ENCODE peak calls at places on chromosomes 12 and 14, in four cellular contexts. W is PC-3, Q is mammary epithelial cell, A is heart left ventricle. E is an unnamed sample.

GRCh38 chr12:127588224-127588623 is 678.7 kb upstream of the TMEM132C start:
- DNase-seq in Q (peak), A (no peak), W (peak), E (no peak)

GRCh38 chr12:46303039-46303666 is 34.3 kb upstream of the SLC38A1 start:
- DNase-seq in A (no peak), W (peak), Q (peak), E (peak)

GRCh38 chr14:97021001-97021400 is 223.8 kb downstream of the VRK1 start:
- DNase-seq in W (no peak), Q (no peak), A (no peak), E (no peak)

GRCh38 chr14:58749066-58749669 is 111.4 kb downstream of the DACT1 start:
- DNase-seq in Q (peak), W (peak), A (no peak), E (peak)

GRCh38 chr12:58809064-58809607 is 111.2 kb downstream of the LRIG3 start:
- DNase-seq in W (no peak), A (no peak), Q (no peak), E (no peak)

GRCh38 chr14:52834440-52834842 is 43.0 kb upstream of the GNPNAT1 start:
- DNase-seq in Q (peak), W (peak), A (no peak), E (peak)

GRCh38 chr12:65740506-65740872 is 83.8 kb upstream of the HMGA2 start:
- DNase-seq in Q (no peak), A (no peak), W (no peak), E (no peak)

GRCh38 chr14:61387076-61387475 is 65.7 kb downstream of the PRKCH start:
- DNase-seq in Q (no peak), W (no peak), A (no peak), E (no peak)

GRCh38 chr12:111069886-111070285 is 149.5 kb upstream of the MYL2 start:
- DNase-seq in W (no peak), Q (no peak), A (no peak), E (no peak)

GRCh38 chr14:93132472-93133065 is 16.8 kb upstream of the ITPK1 start:
- DNase-seq in Q (no peak), A (peak), W (peak), E (no peak)

GRCh38 chr12:97752129-97752528 is 289.5 kb downstream of the RMST start:
- DNase-seq in W (peak), Q (peak), A (no peak), E (no peak)

GRCh38 chr14:104005489-104005888 is 63.2 kb upstream of the RD3L start:
- DNase-seq in A (no peak), W (no peak), Q (no peak), E (no peak)

GRCh38 chr14:23443411-23443812 is 8.0 kb upstream of the MYH7 start:
- DNase-seq in A (peak), Q (no peak), W (no peak), E (no peak)

GRCh38 chr12:1444142-1444516 is 150.3 kb downstream of the FBXL14 start:
- DNase-seq in Q (no peak), W (no peak), A (no peak), E (no peak)

GRCh38 chr14:80992580-80992979 is 37.2 kb downstream of the TSHR start:
- DNase-seq in W (no peak), Q (no peak), A (no peak), E (no peak)

GRCh38 chr12:112422531-112422930 is 3.8 kb downstream of the PTPN11 start:
- DNase-seq in W (no peak), A (no peak), Q (no peak), E (no peak)

GRCh38 chr14:96514694-96515093 is 12.5 kb downstream of the PAPOLA start:
- DNase-seq in W (no peak), Q (no peak), A (no peak), E (no peak)

GRCh38 chr12:115149685-115150378 is 465.9 kb upstream of the TBX3 start:
- DNase-seq in Q (peak), A (no peak), W (peak), E (peak)

GRCh38 chr14:43503508-43503907 is 1003.6 kb downstream of the FSCB start:
- DNase-seq in Q (no peak), A (no peak), W (peak), E (peak)

GRCh38 chr12:52710744-52711143 is 7.4 kb upstream of the KRT77 start:
- DNase-seq in W (no peak), A (no peak), Q (no peak), E (no peak)

GRCh38 chr14:29896354-29896768 is 31.3 kb downstream of the PRKD1 start:
- DNase-seq in A (no peak), Q (no peak), W (peak), E (no peak)

GRCh38 chr14:89617471-89618291 is 200.6 kb upstream of the FOXN3 start:
- DNase-seq in Q (no peak), A (no peak), W (peak), E (peak)

GRCh38 chr14:65243766-65244442 is 141.6 kb upstream of the MAX start:
- DNase-seq in W (peak), Q (no peak), A (no peak), E (peak)

GRCh38 chr14:37889087-37889486 is 293.7 kb downstream of the TTC6 start:
- DNase-seq in W (no peak), Q (no peak), A (peak), E (no peak)

GRCh38 chr14:75542585-75543091 is 20.4 kb downstream of the BATF start:
- DNase-seq in W (no peak), A (peak), Q (no peak), E (no peak)

GRCh38 chr12:28766398-28766797 is 382.7 kb upstream of the FAR2 start:
- DNase-seq in Q (no peak), W (no peak), A (no peak), E (no peak)

GRCh38 chr12:123898673-123899072 is 74.0 kb downstream of the CCDC92 start:
- DNase-seq in Q (no peak), A (no peak), W (no peak), E (no peak)

GRCh38 chr12:52903855-52904508 is 894 bp downstream of the KRT8 start:
- DNase-seq in A (peak), Q (peak), W (peak), E (no peak)

GRCh38 chr14:71855399-71856036 is 76.7 kb upstream of the RGS6 start:
- DNase-seq in W (peak), Q (peak), A (peak), E (peak)

GRCh38 chr14:38065101-38065762 is 142.5 kb upstream of the SSTR1 start:
- DNase-seq in A (peak), W (no peak), Q (no peak), E (no peak)

GRCh38 chr12:41274643-41275042 is 86.5 kb downstream of the PDZRN4 start:
- DNase-seq in Q (no peak), A (no peak), W (no peak), E (no peak)

GRCh38 chr14:100955201-100955600 is 51.7 kb upstream of the RTL1 start:
- DNase-seq in Q (peak), A (no peak), W (peak), E (no peak)

GRCh38 chr14:101839661-101840060 is 78.2 kb downstream of the PPP2R5C start:
- DNase-seq in Q (no peak), W (no peak), A (no peak), E (no peak)

GRCh38 chr12:114901316-114901715 is 217.3 kb upstream of the TBX3 start:
- DNase-seq in Q (no peak), W (peak), A (no peak), E (no peak)

GRCh38 chr12:76057316-76057715 is 25.7 kb upstream of the PHLDA1 start:
- DNase-seq in A (no peak), Q (no peak), W (no peak), E (no peak)

GRCh38 chr12:112182499-112182898 is 57.1 kb downstream of the TRAFD1 start:
- DNase-seq in Q (no peak), A (no peak), W (no peak), E (no peak)

GRCh38 chr12:51827925-51828818 is 20.3 kb downstream of the FIGNL2 start:
- DNase-seq in A (no peak), Q (peak), W (peak), E (peak)

GRCh38 chr12:53289891-53290290 is 5.5 kb upstream of the PFDN5 start:
- DNase-seq in Q (no peak), W (peak), A (no peak), E (no peak)

GRCh38 chr12:9906888-9907287 is 25.3 kb downstream of the CLEC2A start:
- DNase-seq in Q (peak), A (no peak), W (no peak), E (peak)

GRCh38 chr12:39619660-39620433 is at the start of gene ABCD2:
- DNase-seq in W (peak), A (peak), Q (peak), E (peak)
- TF ChIP-seq CTCF in W (peak), A (peak), Q (peak), E (peak)

GRCh38 chr12:117100251-117100650 is 1.0 kb upstream of the TESC start:
- DNase-seq in W (peak), A (no peak), Q (no peak), E (no peak)
- H3K27ac ChIP-seq in W (no peak), A (no peak), Q (no peak), E (no peak)

DNA sequence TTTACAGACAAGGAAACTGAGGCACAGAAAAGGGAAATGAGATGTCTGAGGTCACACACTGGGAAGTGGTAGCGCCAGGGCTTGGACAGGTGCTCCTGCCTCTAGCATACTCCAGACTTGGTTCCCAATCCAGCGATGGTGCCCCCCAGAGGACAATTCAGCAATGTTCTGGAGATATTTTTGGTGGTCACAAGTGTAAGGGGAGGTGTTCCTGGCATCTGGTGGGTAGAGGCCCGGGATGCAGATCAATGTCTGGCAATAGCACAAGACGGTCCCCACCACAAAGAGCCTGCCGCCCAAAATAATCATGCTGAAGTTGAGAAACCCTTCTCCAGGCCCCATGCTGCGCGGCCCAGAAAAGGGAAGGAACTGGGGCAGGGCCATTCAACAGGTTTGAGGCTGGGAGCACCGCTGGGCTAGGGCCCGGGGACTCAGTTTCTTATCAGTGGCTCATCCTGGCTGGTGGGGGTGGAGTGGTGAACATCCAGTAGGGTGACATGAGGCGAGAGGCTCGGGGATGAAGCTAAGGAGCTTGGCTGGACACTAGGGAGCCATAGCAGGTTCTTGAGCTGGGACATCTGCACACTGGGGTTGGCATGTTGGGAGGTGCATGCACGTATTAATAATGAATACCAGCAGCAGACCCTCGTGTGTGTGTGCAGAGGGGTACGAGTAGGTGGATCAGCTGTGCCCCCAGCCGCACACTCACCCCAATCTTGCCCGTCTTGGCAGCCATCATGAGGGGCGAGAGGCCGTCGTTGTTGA is 35.1 kb downstream of the TRPV4 start:
- DNase-seq in Q (no peak), W (peak), A (no peak), E (no peak)
- TF ChIP-seq CTCF in Q (peak), W (peak), A (no peak), E (peak)

GRCh38 chr14:67683821-67684220 is 9.4 kb upstream of the VTI1B start:
- DNase-seq in Q (no peak), A (no peak), W (no peak), E (no peak)

GRCh38 chr14:67680941-67681340 is 6.5 kb upstream of the VTI1B start:
- DNase-seq in Q (no peak), A (no peak), W (no peak), E (no peak)

GRCh38 chr14:67674480-67675218 is at the start of gene VTI1B:
- DNase-seq in W (peak), Q (peak), A (peak), E (peak)

GRCh38 chr14:67675219-67675582 is 769 bp upstream of the VTI1B start:
- DNase-seq in W (no peak), A (no peak), Q (no peak), E (no peak)

GRCh38 chr14:67680121-67680602 is 5.7 kb upstream of the VTI1B start:
- DNase-seq in W (peak), A (no peak), Q (peak), E (peak)
- H3K27ac ChIP-seq in W (peak), A (no peak), Q (no peak), E (no peak)

DNA sequence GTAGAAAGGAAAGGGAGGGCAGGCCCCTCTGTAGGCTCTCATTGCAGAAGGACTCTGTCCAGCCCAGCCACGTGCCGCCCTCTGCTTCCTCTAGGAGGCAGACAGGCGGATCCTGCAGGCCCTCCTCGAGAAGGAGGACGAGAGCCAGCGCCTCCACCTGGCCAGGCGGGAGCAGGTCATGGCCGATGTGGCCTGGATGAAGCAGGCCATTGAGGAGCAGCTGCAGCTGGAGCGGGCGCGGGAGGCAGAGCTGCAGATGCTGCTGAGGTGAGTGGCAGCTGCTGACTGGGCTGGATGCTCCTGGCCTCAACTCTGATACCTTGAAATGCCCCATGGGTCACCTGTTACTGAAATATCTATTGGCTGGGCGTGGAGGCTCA is 10.9 kb downstream of the TCHP start:
- DNase-seq in A (no peak), Q (no peak), W (peak), E (no peak)
- TF ChIP-seq CTCF in A (no peak), Q (peak), W (peak), E (peak)

E was measured in foreskin keratinocyte.